ENCODE peak calls at places on chromosomes 12 and 14, in ten cellular contexts. One of them, this sample, is unnamed. For H3K4me1, the result is how much of the 10 kb centered on the place peaks cover.

GRCh38 chr12:49446571-49446970 is 79.3 kb downstream of the SPATS2 start:
- DNase-seq in transverse colon: no peak
- DNase-seq in tibial nerve: no peak
- DNase-seq in sigmoid colon: no peak
- DNase-seq in ovary: no peak
- DNase-seq in SK-N-SH: no peak
- DNase-seq in A549: no peak
- DNase-seq in stomach: no peak
- DNase-seq in GM12878: no peak
- DNase-seq in HepG2: no peak
- DNase-seq in this sample: no peak

GRCh38 chr12:123696641-123697040 is 15.5 kb upstream of the ATP6V0A2 start:
- DNase-seq in transverse colon: no peak
- DNase-seq in tibial nerve: no peak
- DNase-seq in sigmoid colon: no peak
- DNase-seq in ovary: no peak
- DNase-seq in SK-N-SH: no peak
- DNase-seq in A549: no peak
- DNase-seq in stomach: no peak
- DNase-seq in GM12878: no peak
- DNase-seq in HepG2: no peak
- DNase-seq in this sample: no peak

GRCh38 chr12:68319988-68320623 is 12.1 kb downstream of the MDM1 start:
- DNase-seq in transverse colon: peak
- DNase-seq in tibial nerve: no peak
- DNase-seq in sigmoid colon: peak
- DNase-seq in ovary: peak
- DNase-seq in SK-N-SH: no peak
- DNase-seq in A549: no peak
- DNase-seq in stomach: no peak
- DNase-seq in GM12878: no peak
- DNase-seq in HepG2: no peak
- DNase-seq in this sample: no peak

GRCh38 chr12:90102957-90103652 is 394.5 kb upstream of the ATP2B1 start:
- DNase-seq in transverse colon: peak
- DNase-seq in tibial nerve: no peak
- DNase-seq in sigmoid colon: no peak
- DNase-seq in ovary: no peak
- DNase-seq in SK-N-SH: peak
- DNase-seq in A549: peak
- DNase-seq in stomach: no peak
- DNase-seq in GM12878: peak
- DNase-seq in HepG2: peak
- DNase-seq in this sample: no peak

GRCh38 chr12:124532331-124532750 is 35.1 kb downstream of the NCOR2 start:
- DNase-seq in transverse colon: no peak
- DNase-seq in tibial nerve: no peak
- DNase-seq in sigmoid colon: no peak
- DNase-seq in ovary: no peak
- DNase-seq in SK-N-SH: peak
- DNase-seq in A549: no peak
- DNase-seq in stomach: no peak
- DNase-seq in GM12878: no peak
- DNase-seq in HepG2: no peak
- DNase-seq in this sample: no peak

GRCh38 chr12:4047441-4047840 is 174.2 kb upstream of the PARP11 start:
- DNase-seq in transverse colon: no peak
- DNase-seq in tibial nerve: no peak
- DNase-seq in sigmoid colon: no peak
- DNase-seq in ovary: no peak
- DNase-seq in SK-N-SH: no peak
- DNase-seq in A549: no peak
- DNase-seq in stomach: no peak
- DNase-seq in GM12878: no peak
- DNase-seq in HepG2: no peak
- DNase-seq in this sample: peak

GRCh38 chr14:20976291-20976690 is 13.5 kb upstream of the METTL17 start:
- DNase-seq in transverse colon: no peak
- DNase-seq in tibial nerve: no peak
- DNase-seq in sigmoid colon: no peak
- DNase-seq in ovary: no peak
- DNase-seq in SK-N-SH: no peak
- DNase-seq in A549: no peak
- DNase-seq in stomach: no peak
- DNase-seq in GM12878: no peak
- DNase-seq in HepG2: no peak
- DNase-seq in this sample: no peak

GRCh38 chr12:67519824-67520433 is 128.6 kb upstream of the DYRK2 start:
- DNase-seq in transverse colon: no peak
- DNase-seq in tibial nerve: no peak
- DNase-seq in sigmoid colon: no peak
- DNase-seq in ovary: no peak
- DNase-seq in SK-N-SH: no peak
- DNase-seq in A549: no peak
- DNase-seq in stomach: no peak
- DNase-seq in GM12878: no peak
- DNase-seq in HepG2: no peak
- DNase-seq in this sample: no peak

GRCh38 chr14:63205850-63206249 is 1.6 kb downstream of the RHOJ start:
- DNase-seq in transverse colon: no peak
- DNase-seq in tibial nerve: no peak
- DNase-seq in sigmoid colon: no peak
- DNase-seq in ovary: no peak
- DNase-seq in SK-N-SH: no peak
- DNase-seq in A549: no peak
- DNase-seq in stomach: no peak
- DNase-seq in GM12878: no peak
- DNase-seq in HepG2: no peak
- DNase-seq in this sample: no peak

GRCh38 chr12:102821149-102821548 is 95.9 kb downstream of the PAH start:
- DNase-seq in transverse colon: no peak
- DNase-seq in tibial nerve: no peak
- DNase-seq in sigmoid colon: no peak
- DNase-seq in ovary: no peak
- DNase-seq in SK-N-SH: no peak
- DNase-seq in A549: no peak
- DNase-seq in stomach: no peak
- DNase-seq in GM12878: no peak
- DNase-seq in HepG2: no peak
- DNase-seq in this sample: no peak

GRCh38 chr12:102824218-102824835 is 92.7 kb downstream of the PAH start:
- DNase-seq in transverse colon: no peak
- DNase-seq in tibial nerve: no peak
- DNase-seq in sigmoid colon: no peak
- DNase-seq in ovary: peak
- DNase-seq in SK-N-SH: peak
- DNase-seq in A549: peak
- DNase-seq in stomach: no peak
- DNase-seq in GM12878: no peak
- DNase-seq in HepG2: peak
- DNase-seq in this sample: no peak
- TF ChIP-seq EP300 in transverse colon: no peak
- TF ChIP-seq EP300 in tibial nerve: no peak
- TF ChIP-seq EP300 in sigmoid colon: no peak
- TF ChIP-seq EP300 in ovary: no peak
- TF ChIP-seq EP300 in SK-N-SH: no peak
- TF ChIP-seq EP300 in A549: no peak
- TF ChIP-seq EP300 in stomach: no peak
- TF ChIP-seq EP300 in GM12878: no peak
- TF ChIP-seq EP300 in HepG2: no peak
- TF ChIP-seq EP300 in this sample: no peak

GRCh38 chr12:110371408-110372055 is 32.0 kb downstream of the ANAPC7 start:
- DNase-seq in transverse colon: no peak
- DNase-seq in tibial nerve: no peak
- DNase-seq in sigmoid colon: no peak
- DNase-seq in ovary: no peak
- DNase-seq in SK-N-SH: no peak
- DNase-seq in A549: no peak
- DNase-seq in stomach: no peak
- DNase-seq in GM12878: peak
- DNase-seq in HepG2: no peak
- DNase-seq in this sample: no peak
- H3K4me1 ChIP-seq in transverse colon: under half
- H3K4me1 ChIP-seq in tibial nerve: under half
- H3K4me1 ChIP-seq in sigmoid colon: half or more
- H3K4me1 ChIP-seq in ovary: under half
- H3K4me1 ChIP-seq in SK-N-SH: under half
- H3K4me1 ChIP-seq in A549: under half
- H3K4me1 ChIP-seq in stomach: under half
- H3K4me1 ChIP-seq in GM12878: under half
- H3K4me1 ChIP-seq in HepG2: under half
- H3K4me1 ChIP-seq in this sample: half or more

GRCh38 chr12:64653123-64653522 is 42.8 kb downstream of the RASSF3 start:
- DNase-seq in transverse colon: no peak
- DNase-seq in tibial nerve: no peak
- DNase-seq in sigmoid colon: no peak
- DNase-seq in ovary: no peak
- DNase-seq in SK-N-SH: no peak
- DNase-seq in A549: no peak
- DNase-seq in stomach: no peak
- DNase-seq in GM12878: no peak
- DNase-seq in HepG2: no peak
- DNase-seq in this sample: no peak

GRCh38 chr12:64655141-64655540 is 44.8 kb downstream of the RASSF3 start:
- DNase-seq in transverse colon: no peak
- DNase-seq in tibial nerve: no peak
- DNase-seq in sigmoid colon: no peak
- DNase-seq in ovary: no peak
- DNase-seq in SK-N-SH: no peak
- DNase-seq in A549: no peak
- DNase-seq in stomach: no peak
- DNase-seq in GM12878: no peak
- DNase-seq in HepG2: peak
- DNase-seq in this sample: no peak

GRCh38 chr12:64656429-64656828 is 46.1 kb downstream of the RASSF3 start:
- DNase-seq in transverse colon: no peak
- DNase-seq in tibial nerve: no peak
- DNase-seq in sigmoid colon: no peak
- DNase-seq in ovary: no peak
- DNase-seq in SK-N-SH: no peak
- DNase-seq in A549: no peak
- DNase-seq in stomach: peak
- DNase-seq in GM12878: no peak
- DNase-seq in HepG2: peak
- DNase-seq in this sample: no peak

GRCh38 chr12:64650762-64651161 is 40.5 kb downstream of the RASSF3 start:
- DNase-seq in transverse colon: peak
- DNase-seq in tibial nerve: no peak
- DNase-seq in sigmoid colon: no peak
- DNase-seq in ovary: no peak
- DNase-seq in SK-N-SH: no peak
- DNase-seq in A549: peak
- DNase-seq in stomach: peak
- DNase-seq in GM12878: no peak
- DNase-seq in HepG2: no peak
- DNase-seq in this sample: no peak

DNA sequence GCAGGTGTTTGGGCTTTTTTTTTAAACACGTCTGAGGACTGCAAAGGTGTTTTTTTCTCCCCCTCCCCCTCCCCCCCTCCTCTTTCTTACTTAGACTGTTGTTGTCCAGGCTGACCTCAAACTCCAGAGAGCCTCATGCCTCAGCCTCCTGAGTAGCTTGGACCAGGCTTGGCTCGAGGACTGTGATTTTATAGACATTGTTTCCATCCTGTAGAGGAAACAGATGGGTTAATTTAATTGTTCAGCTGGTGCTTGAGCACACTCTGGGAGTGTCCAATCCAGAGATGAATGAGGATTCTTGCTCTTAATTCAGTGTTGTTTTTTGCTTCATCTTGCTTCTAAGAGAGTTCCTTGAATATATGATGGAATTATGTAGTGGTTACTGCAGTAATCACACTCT is 42.1 kb downstream of the RASSF3 start:
- DNase-seq in transverse colon: no peak
- DNase-seq in tibial nerve: no peak
- DNase-seq in sigmoid colon: no peak
- DNase-seq in ovary: no peak
- DNase-seq in SK-N-SH: peak
- DNase-seq in A549: no peak
- DNase-seq in stomach: no peak
- DNase-seq in GM12878: no peak
- DNase-seq in HepG2: no peak
- DNase-seq in this sample: no peak
- TF ChIP-seq EP300 in transverse colon: no peak
- TF ChIP-seq EP300 in tibial nerve: no peak
- TF ChIP-seq EP300 in sigmoid colon: no peak
- TF ChIP-seq EP300 in ovary: no peak
- TF ChIP-seq EP300 in SK-N-SH: no peak
- TF ChIP-seq EP300 in A549: no peak
- TF ChIP-seq EP300 in stomach: no peak
- TF ChIP-seq EP300 in GM12878: no peak
- TF ChIP-seq EP300 in HepG2: no peak
- TF ChIP-seq EP300 in this sample: no peak

GRCh38 chr14:69710378-69710777 is 56.6 kb upstream of the SRSF5 start:
- DNase-seq in transverse colon: no peak
- DNase-seq in tibial nerve: no peak
- DNase-seq in sigmoid colon: no peak
- DNase-seq in ovary: no peak
- DNase-seq in SK-N-SH: no peak
- DNase-seq in A549: no peak
- DNase-seq in stomach: no peak
- DNase-seq in GM12878: no peak
- DNase-seq in HepG2: no peak
- DNase-seq in this sample: no peak

GRCh38 chr14:69708586-69709169 is 58.3 kb upstream of the SRSF5 start:
- DNase-seq in transverse colon: peak
- DNase-seq in tibial nerve: no peak
- DNase-seq in sigmoid colon: no peak
- DNase-seq in ovary: no peak
- DNase-seq in SK-N-SH: peak
- DNase-seq in A549: peak
- DNase-seq in stomach: no peak
- DNase-seq in GM12878: no peak
- DNase-seq in HepG2: peak
- DNase-seq in this sample: no peak

GRCh38 chr14:69711065-69711464 is 55.9 kb upstream of the SRSF5 start:
- DNase-seq in transverse colon: peak
- DNase-seq in tibial nerve: no peak
- DNase-seq in sigmoid colon: peak
- DNase-seq in ovary: peak
- DNase-seq in SK-N-SH: no peak
- DNase-seq in A549: no peak
- DNase-seq in stomach: no peak
- DNase-seq in GM12878: no peak
- DNase-seq in HepG2: no peak
- DNase-seq in this sample: no peak

GRCh38 chr14:69711471-69712216 is 55.3 kb upstream of the SRSF5 start:
- DNase-seq in transverse colon: peak
- DNase-seq in tibial nerve: no peak
- DNase-seq in sigmoid colon: peak
- DNase-seq in ovary: no peak
- DNase-seq in SK-N-SH: no peak
- DNase-seq in A549: no peak
- DNase-seq in stomach: no peak
- DNase-seq in GM12878: no peak
- DNase-seq in HepG2: no peak
- DNase-seq in this sample: no peak

DNA sequence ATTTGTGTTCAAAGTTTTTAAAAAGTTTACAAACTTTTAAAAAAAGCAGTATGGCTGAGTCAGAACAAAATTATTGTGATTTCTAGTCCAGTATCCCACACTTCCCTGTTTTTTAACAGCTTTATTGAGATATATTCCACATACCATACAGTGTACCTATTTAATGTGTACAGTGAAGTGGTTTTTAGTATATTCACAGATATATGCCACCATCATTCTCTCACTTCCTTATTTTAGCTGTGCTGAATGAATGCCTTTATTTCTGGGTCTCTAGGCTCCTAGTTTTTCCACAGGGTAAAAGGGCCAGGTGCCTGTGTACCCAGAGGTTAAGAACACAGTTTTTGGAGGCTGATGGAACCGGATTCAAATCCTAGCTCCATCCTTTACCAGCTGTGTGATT is 58.9 kb upstream of the SRSF5 start:
- DNase-seq in transverse colon: no peak
- DNase-seq in tibial nerve: no peak
- DNase-seq in sigmoid colon: no peak
- DNase-seq in ovary: no peak
- DNase-seq in SK-N-SH: no peak
- DNase-seq in A549: no peak
- DNase-seq in stomach: no peak
- DNase-seq in GM12878: no peak
- DNase-seq in HepG2: no peak
- DNase-seq in this sample: no peak
- H3K4me1 ChIP-seq in transverse colon: under half
- H3K4me1 ChIP-seq in tibial nerve: half or more
- H3K4me1 ChIP-seq in sigmoid colon: under half
- H3K4me1 ChIP-seq in ovary: under half
- H3K4me1 ChIP-seq in SK-N-SH: under half
- H3K4me1 ChIP-seq in A549: under half
- H3K4me1 ChIP-seq in stomach: under half
- H3K4me1 ChIP-seq in GM12878: under half
- H3K4me1 ChIP-seq in HepG2: under half
- H3K4me1 ChIP-seq in this sample: under half

This sample was measured in esophagus muscularis mucosa.